ENCODE peak calls at places on chromosomes 3 and 15, in six cellular contexts. J is activated naive CD4-positive, alpha-beta T cell treated with anti-CD3 and anti-CD28 coated beads, Interleukin-2, amount 50 U/mL, for 72 hours; T is gastroesophageal sphincter; Z is Panc1; Q is gastrocnemius medialis; C is lower lobe of right lung. S is an unnamed sample.
A peak's percentile ranks its signal among the peaks of the same experiment; 100 is the strongest.

GRCh38 chr15:78842519-78842918 is 30.2 kb upstream of the MORF4L1 start:
- ATAC-seq in J (no peak), T (no peak), Z (no peak), Q (no peak), C (no peak), S (peak; percentile 64)

GRCh38 chr15:66802087-66803001 is 100.3 kb downstream of the SMAD6 start:
- ATAC-seq in J (no peak), T (peak; percentile 35), Z (peak; percentile 25), Q (peak; percentile 46), C (peak; percentile 6), S (no peak)

GRCh38 chr3:171967137-171967783 is 72.1 kb upstream of the FNDC3B start:
- ATAC-seq in J (no peak), T (peak; percentile 87), Z (peak; percentile 52), Q (peak; percentile 56), C (peak; percentile 85), S (no peak)

GRCh38 chr3:143121240-143122088 is 1.9 kb downstream of the CHST2 start:
- ATAC-seq in J (peak; percentile 43), T (peak; percentile 17), Z (no peak), Q (no peak), C (no peak), S (peak; percentile 21)

GRCh38 chr3:98645039-98645438 is 51.6 kb upstream of the CPOX start:
- ATAC-seq in J (no peak), T (no peak), Z (no peak), Q (no peak), C (peak; percentile 70), S (no peak)

GRCh38 chr15:59001946-59002345 is 14.5 kb downstream of the RNF111 start:
- ATAC-seq in J (no peak), T (no peak), Z (no peak), Q (no peak), C (no peak), S (no peak)

GRCh38 chr15:84871428-84871985 is 13.0 kb upstream of the SLC28A1 start:
- ATAC-seq in J (no peak), T (no peak), Z (no peak), Q (peak; percentile 8), C (no peak), S (no peak)

GRCh38 chr3:195868866-195869412 is 39.4 kb downstream of the TNK2 start:
- ATAC-seq in J (no peak), T (no peak), Z (peak; percentile 16), Q (no peak), C (no peak), S (no peak)

GRCh38 chr15:57732526-57733331 is 26.2 kb downstream of the POLR2M start:
- ATAC-seq in J (no peak), T (no peak), Z (peak; percentile 77), Q (no peak), C (peak; percentile 72), S (no peak)

GRCh38 chr15:44550734-44551133 is 13.8 kb downstream of the EIF3J start:
- ATAC-seq in J (no peak), T (no peak), Z (no peak), Q (no peak), C (no peak), S (no peak)

GRCh38 chr3:118782755-118783202 is 251.9 kb downstream of the IGSF11 start:
- ATAC-seq in J (no peak), T (no peak), Z (no peak), Q (no peak), C (no peak), S (peak; percentile 31)

GRCh38 chr3:152760024-152760563 is 74.8 kb upstream of the P2RY1 start:
- ATAC-seq in J (no peak), T (no peak), Z (no peak), Q (no peak), C (no peak), S (no peak)

GRCh38 chr3:19898725-19899124 is 35.3 kb downstream of the EFHB start:
- ATAC-seq in J (no peak), T (no peak), Z (peak; percentile 58), Q (no peak), C (no peak), S (no peak)

GRCh38 chr3:179091113-179091512 is 19.5 kb upstream of the ZMAT3 start:
- ATAC-seq in J (no peak), T (no peak), Z (no peak), Q (no peak), C (no peak), S (peak; percentile 45)

GRCh38 chr15:37793851-37794250 is 140.6 kb upstream of the TMCO5A start:
- ATAC-seq in J (no peak), T (no peak), Z (no peak), Q (no peak), C (no peak), S (no peak)

GRCh38 chr15:72155021-72155621 is 36.9 kb downstream of the SENP8 start:
- ATAC-seq in J (no peak), T (peak; percentile 79), Z (peak; percentile 42), Q (peak; percentile 55), C (peak; percentile 91), S (no peak)

GRCh38 chr3:1251282-1252060 is 158.6 kb downstream of the CNTN6 start:
- ATAC-seq in J (no peak), T (no peak), Z (no peak), Q (no peak), C (no peak), S (no peak)

GRCh38 chr3:57160046-57160730 is 5.0 kb downstream of the IL17RD start:
- ATAC-seq in J (no peak), T (peak; percentile 26), Z (no peak), Q (no peak), C (no peak), S (no peak)

GRCh38 chr3:176650478-176650877 is 546.8 kb downstream of the TBL1XR1 start:
- ATAC-seq in J (no peak), T (no peak), Z (no peak), Q (no peak), C (no peak), S (no peak)

GRCh38 chr15:89179966-89180875 is 41.2 kb downstream of the RLBP1 start:
- ATAC-seq in J (peak; percentile 86), T (no peak), Z (no peak), Q (no peak), C (no peak), S (peak; percentile 83)

GRCh38 chr3:40465456-40465855 is 8.3 kb downstream of the RPL14 start:
- ATAC-seq in J (no peak), T (no peak), Z (peak; percentile 57), Q (no peak), C (no peak), S (no peak)

GRCh38 chr15:63818191-63818590 is 15.6 kb downstream of the HERC1 start:
- ATAC-seq in J (no peak), T (no peak), Z (no peak), Q (no peak), C (no peak), S (no peak)

GRCh38 chr3:172846103-172846561 is 95.6 kb downstream of the ECT2 start:
- ATAC-seq in J (peak; percentile 64), T (no peak), Z (no peak), Q (no peak), C (no peak), S (peak; percentile 79)

GRCh38 chr15:60788514-60789091 is 309.7 kb upstream of the ICE2 start:
- ATAC-seq in J (peak; percentile 14), T (no peak), Z (no peak), Q (no peak), C (peak; percentile 55), S (peak; percentile 67)

GRCh38 chr3:114848643-114849350 is 298.3 kb downstream of the ZBTB20 start:
- ATAC-seq in J (no peak), T (no peak), Z (no peak), Q (no peak), C (no peak), S (no peak)

GRCh38 chr3:14206548-14207177 is 28.0 kb downstream of the LSM3 start:
- ATAC-seq in J (no peak), T (no peak), Z (no peak), Q (no peak), C (no peak), S (no peak)

GRCh38 chr3:44159901-44160300 is 81.8 kb upstream of the TOPAZ1 start:
- ATAC-seq in J (no peak), T (no peak), Z (no peak), Q (no peak), C (no peak), S (no peak)

GRCh38 chr15:34984884-34985630 is 3.0 kb downstream of the ZNF770 start:
- ATAC-seq in J (no peak), T (no peak), Z (no peak), Q (peak; percentile 48), C (no peak), S (peak; percentile 19)

GRCh38 chr3:10495003-10495402 is 10.4 kb downstream of the ATP2B2 start:
- ATAC-seq in J (no peak), T (no peak), Z (no peak), Q (peak; percentile 88), C (peak; percentile 21), S (no peak)

GRCh38 chr3:47443611-47443995 is 32.1 kb downstream of the SCAP start:
- ATAC-seq in J (no peak), T (peak; percentile 9), Z (no peak), Q (peak; percentile 36), C (peak; percentile 60), S (no peak)

GRCh38 chr3:97481416-97481815 is 283.1 kb upstream of the ARL6 start:
- ATAC-seq in J (no peak), T (no peak), Z (no peak), Q (no peak), C (no peak), S (no peak)

GRCh38 chr3:56365905-56366640 is 102.2 kb downstream of the ERC2 start:
- ATAC-seq in J (no peak), T (no peak), Z (no peak), Q (no peak), C (no peak), S (no peak)

S was measured in activated T-helper 17 cell treated with anti-CD3 and anti-CD28 coated beads, Interleukin-2, amount 50 U/mL, for 72 hours.